ENCODE peak calls at places on chromosomes 11 and 22, in six cellular contexts. H is cardiac muscle cell, B is Peyer's patch, D is GM06990, V is tibial nerve, N is neural crest cell. U is an unnamed sample.

GRCh38 chr11:1260023-1260501 is 37.2 kb downstream of the MUC5B start:
- DNase-seq in H (no peak), B (no peak), D (no peak), V (no peak), N (no peak), U (no peak)

GRCh38 chr11:46386005-46386331 is 4.5 kb downstream of the MDK start:
- DNase-seq in H (no peak), B (no peak), D (no peak), V (no peak), N (no peak), U (no peak)

GRCh38 chr11:77126861-77127673 is 979 bp upstream of the MYO7A start:
- DNase-seq in H (peak; percentile 66), B (peak; percentile 76), D (peak; percentile 44), V (peak; percentile 39), N (peak; percentile 63), U (peak; percentile 57)

GRCh38 chr22:34696557-34696956 is 369.4 kb upstream of the ISX start:
- DNase-seq in H (peak; percentile 80), B (no peak), D (no peak), V (no peak), N (peak; percentile 2), U (no peak)

GRCh38 chr11:76161261-76161961 is 44.9 kb downstream of the WNT11 start:
- DNase-seq in H (peak; percentile 44), B (no peak), D (no peak), V (no peak), N (no peak), U (no peak)

GRCh38 chr11:88484873-88485621 is 147.5 kb upstream of the CTSC start:
- DNase-seq in H (peak; percentile 52), B (peak; percentile 53), D (peak; percentile 51), V (no peak), N (no peak), U (no peak)

GRCh38 chr22:47367993-47368945 is 605.8 kb downstream of the TBC1D22A start:
- DNase-seq in H (no peak), B (peak; percentile 31), D (no peak), V (no peak), N (no peak), U (no peak)

GRCh38 chr22:45452565-45453449 is 39.3 kb downstream of the RIBC2 start:
- DNase-seq in H (no peak), B (no peak), D (no peak), V (no peak), N (no peak), U (no peak)

GRCh38 chr22:37982151-37982838 is 2.1 kb downstream of the SOX10 start:
- DNase-seq in H (no peak), B (no peak), D (no peak), V (no peak), N (no peak), U (no peak)

GRCh38 chr22:37981282-37982011 is 2.9 kb downstream of the SOX10 start:
- DNase-seq in H (no peak), B (peak; percentile 80), D (no peak), V (no peak), N (no peak), U (no peak)

GRCh38 chr22:37985050-37985585 is 763 bp upstream of the SOX10 start:
- DNase-seq in H (no peak), B (no peak), D (no peak), V (no peak), N (no peak), U (no peak)

GRCh38 chr22:37983860-37984791 is at the start of gene SOX10:
- DNase-seq in H (no peak), B (no peak), D (no peak), V (no peak), N (peak; percentile 61), U (no peak)

GRCh38 chr22:37982938-37983859 is 1.2 kb downstream of the SOX10 start:
- DNase-seq in H (no peak), B (no peak), D (no peak), V (no peak), N (peak; percentile 57), U (no peak)
- TF ChIP-seq CTCF in H (peak; percentile 36), B (no peak), D (no peak), V (peak; percentile 72), N (peak; percentile 71), U (no peak)

DNA sequence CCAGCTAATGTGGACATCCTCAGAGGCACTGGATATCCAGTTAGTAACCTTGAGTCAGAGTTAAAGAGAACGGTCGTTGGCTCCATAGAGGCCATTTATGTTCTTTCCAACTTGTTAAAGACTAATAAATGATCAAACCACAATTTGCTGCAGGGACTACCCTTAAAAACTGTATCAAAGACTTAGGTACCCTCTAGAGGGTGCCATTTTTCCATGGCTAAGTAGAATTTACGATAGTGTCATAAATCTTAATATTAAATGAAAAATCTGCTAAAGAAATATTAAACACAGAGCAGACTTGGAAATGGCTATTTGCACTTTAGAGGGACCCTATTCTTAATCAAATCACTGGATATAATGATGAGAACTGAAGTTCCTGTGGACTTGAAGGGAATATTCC is 685.2 kb upstream of the CHORDC1 start:
- DNase-seq in H (no peak), B (no peak), D (no peak), V (no peak), N (no peak), U (no peak)
- TF ChIP-seq CTCF in H (no peak), B (no peak), D (no peak), V (no peak), N (no peak), U (no peak)

GRCh38 chr22:22745225-22746060 is 101.0 kb downstream of the GGTLC2 start:
- DNase-seq in H (no peak), B (peak; percentile 82), D (peak; percentile 12), V (no peak), N (peak; percentile 39), U (peak; percentile 46)
- TF ChIP-seq CTCF in H (peak; percentile 85), B (peak; percentile 48), D (peak; percentile 77), V (no peak), N (peak; percentile 65), U (peak; percentile 31)

DNA sequence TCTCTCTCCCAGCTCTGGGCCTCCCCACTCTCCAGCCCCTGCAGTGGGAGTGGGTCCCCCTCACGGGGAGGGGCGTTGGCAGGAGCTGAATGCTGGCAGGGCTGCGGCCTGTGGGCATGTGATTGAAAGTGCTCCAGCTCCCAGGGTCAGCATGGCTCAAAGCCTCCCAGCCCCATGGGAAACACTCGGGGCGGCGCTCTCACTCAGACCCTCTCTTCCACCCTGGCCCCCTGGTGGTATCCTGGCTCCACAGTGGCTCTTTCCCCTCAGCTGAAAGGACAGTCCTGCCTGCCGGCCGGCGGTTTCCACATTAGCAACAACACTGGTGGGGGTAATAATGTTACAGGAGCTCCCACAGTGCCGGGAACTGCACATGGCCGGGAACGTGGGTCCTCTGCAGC is 35.5 kb downstream of the POLR3H start:
- DNase-seq in H (no peak), B (no peak), D (no peak), V (no peak), N (no peak), U (no peak)
- TF ChIP-seq CTCF in H (no peak), B (no peak), D (no peak), V (peak; percentile 58), N (peak; percentile 28), U (no peak)

DNA sequence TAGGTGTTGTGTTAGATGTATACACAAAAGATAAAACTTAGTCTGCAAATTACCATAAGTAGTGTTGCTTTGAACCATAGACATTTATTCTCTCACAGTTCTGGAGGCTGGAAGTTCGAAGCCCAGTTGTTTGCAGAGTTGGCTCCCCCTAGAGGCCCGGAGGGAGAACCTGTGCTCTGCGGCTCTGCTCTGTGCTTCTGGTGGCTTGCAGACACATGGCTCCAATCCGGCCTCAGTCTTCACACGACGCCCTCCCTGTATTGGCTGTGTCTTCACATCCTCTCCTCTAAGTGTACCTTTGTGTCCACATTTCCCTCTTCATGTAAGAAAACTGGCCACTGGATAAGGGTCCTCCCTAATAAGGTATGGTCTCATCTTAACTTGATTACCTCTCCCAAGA is 128.4 kb downstream of the OPCML start:
- DNase-seq in H (no peak), B (peak; percentile 53), D (no peak), V (no peak), N (no peak), U (no peak)
- TF ChIP-seq CTCF in H (no peak), B (no peak), D (peak; percentile 62), V (no peak), N (peak; percentile 47), U (no peak)

DNA sequence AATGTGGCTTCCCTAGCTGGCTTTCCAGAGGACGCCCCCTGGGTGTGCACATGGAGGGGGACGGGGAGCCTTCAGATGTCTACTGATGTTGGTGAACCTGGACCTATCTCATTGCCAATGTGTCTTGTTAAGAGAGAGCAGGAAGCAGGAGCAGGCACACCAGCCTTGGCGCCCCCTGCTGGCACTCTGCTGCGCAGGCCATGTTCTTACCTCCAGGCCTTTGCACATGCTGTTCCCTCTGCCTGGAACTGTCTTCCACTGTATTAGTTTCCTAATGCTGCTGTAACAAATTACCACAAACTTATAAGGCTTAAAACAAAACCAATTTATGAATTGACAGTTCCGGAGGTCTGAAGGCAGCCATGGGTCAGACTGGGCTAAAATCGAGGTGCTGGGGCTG is 23.6 kb upstream of the MN1 start:
- DNase-seq in H (no peak), B (no peak), D (no peak), V (no peak), N (peak; percentile 31), U (no peak)
- TF ChIP-seq CTCF in H (peak; percentile 29), B (no peak), D (peak; percentile 54), V (no peak), N (peak; percentile 53), U (no peak)